ENCODE peak calls at places on chromosomes 16 and 17, in eight cellular contexts. One of them, this sample, is unnamed. For H3K9me3 and H3K36me3, the result is how much of the 10 kb centered on the place peaks cover.

GRCh38 chr16:894841-895240 is 75.9 kb downstream of the LMF1 start:
- DNase-seq in neural progenitor cell: no peak
- DNase-seq in tibial nerve: no peak
- DNase-seq in PC-3: no peak
- DNase-seq in IMR-90: no peak
- DNase-seq in lung: no peak
- DNase-seq in CD8-positive, alpha-beta T cell: no peak
- DNase-seq in SK-N-SH: peak
- DNase-seq in this sample: no peak

GRCh38 chr16:57859331-57859730 is 57.0 kb upstream of the KIFC3 start:
- DNase-seq in SK-N-SH: no peak
- DNase-seq in IMR-90: peak
- DNase-seq in neural progenitor cell: peak
- DNase-seq in CD8-positive, alpha-beta T cell: no peak
- DNase-seq in tibial nerve: no peak
- DNase-seq in PC-3: peak
- DNase-seq in lung: no peak
- DNase-seq in this sample: no peak

GRCh38 chr17:7204828-7205461 is 14.7 kb downstream of the DLG4 start:
- DNase-seq in SK-N-SH: peak
- DNase-seq in lung: peak
- DNase-seq in CD8-positive, alpha-beta T cell: peak
- DNase-seq in tibial nerve: peak
- DNase-seq in PC-3: no peak
- DNase-seq in IMR-90: peak
- DNase-seq in neural progenitor cell: peak
- DNase-seq in this sample: peak

GRCh38 chr17:48583708-48584582 is 5.8 kb upstream of the HOXB4 start:
- DNase-seq in tibial nerve: no peak
- DNase-seq in lung: no peak
- DNase-seq in CD8-positive, alpha-beta T cell: no peak
- DNase-seq in SK-N-SH: no peak
- DNase-seq in neural progenitor cell: no peak
- DNase-seq in IMR-90: peak
- DNase-seq in PC-3: no peak
- DNase-seq in this sample: no peak

GRCh38 chr16:31453255-31454204 is 5.8 kb upstream of the ARMC5 start:
- DNase-seq in SK-N-SH: no peak
- DNase-seq in IMR-90: peak
- DNase-seq in lung: peak
- DNase-seq in CD8-positive, alpha-beta T cell: no peak
- DNase-seq in tibial nerve: no peak
- DNase-seq in neural progenitor cell: peak
- DNase-seq in PC-3: peak
- DNase-seq in this sample: peak

GRCh38 chr16:30083216-30084055 is 7.6 kb downstream of the PPP4C start:
- DNase-seq in IMR-90: no peak
- DNase-seq in lung: no peak
- DNase-seq in PC-3: no peak
- DNase-seq in tibial nerve: no peak
- DNase-seq in SK-N-SH: no peak
- DNase-seq in CD8-positive, alpha-beta T cell: no peak
- DNase-seq in neural progenitor cell: no peak
- DNase-seq in this sample: no peak

GRCh38 chr16:85455534-85455933 is 157.6 kb upstream of the GSE1 start:
- DNase-seq in SK-N-SH: no peak
- DNase-seq in tibial nerve: no peak
- DNase-seq in neural progenitor cell: no peak
- DNase-seq in PC-3: no peak
- DNase-seq in CD8-positive, alpha-beta T cell: no peak
- DNase-seq in IMR-90: no peak
- DNase-seq in lung: no peak
- DNase-seq in this sample: no peak

GRCh38 chr17:73247728-73248127 is 14.0 kb downstream of the CPSF4L start:
- DNase-seq in tibial nerve: no peak
- DNase-seq in CD8-positive, alpha-beta T cell: no peak
- DNase-seq in neural progenitor cell: no peak
- DNase-seq in lung: no peak
- DNase-seq in SK-N-SH: no peak
- DNase-seq in IMR-90: peak
- DNase-seq in PC-3: no peak
- DNase-seq in this sample: no peak

GRCh38 chr17:39634384-39634871 is 2.5 kb upstream of the STARD3 start:
- DNase-seq in IMR-90: peak
- DNase-seq in SK-N-SH: peak
- DNase-seq in lung: no peak
- DNase-seq in tibial nerve: no peak
- DNase-seq in CD8-positive, alpha-beta T cell: no peak
- DNase-seq in neural progenitor cell: peak
- DNase-seq in PC-3: peak
- DNase-seq in this sample: peak

GRCh38 chr17:33014751-33015150 is 23.1 kb downstream of the SPACA3 start:
- DNase-seq in IMR-90: peak
- DNase-seq in lung: no peak
- DNase-seq in SK-N-SH: peak
- DNase-seq in neural progenitor cell: no peak
- DNase-seq in CD8-positive, alpha-beta T cell: no peak
- DNase-seq in PC-3: no peak
- DNase-seq in tibial nerve: no peak
- DNase-seq in this sample: no peak

GRCh38 chr17:38742431-38743308 is 5.5 kb downstream of the PCGF2 start:
- DNase-seq in lung: peak
- DNase-seq in IMR-90: peak
- DNase-seq in SK-N-SH: peak
- DNase-seq in neural progenitor cell: no peak
- DNase-seq in PC-3: no peak
- DNase-seq in tibial nerve: no peak
- DNase-seq in CD8-positive, alpha-beta T cell: no peak
- DNase-seq in this sample: peak

GRCh38 chr16:13289515-13289914 is 388.1 kb downstream of the SHISA9 start:
- DNase-seq in lung: no peak
- DNase-seq in tibial nerve: no peak
- DNase-seq in CD8-positive, alpha-beta T cell: no peak
- DNase-seq in PC-3: no peak
- DNase-seq in IMR-90: no peak
- DNase-seq in SK-N-SH: no peak
- DNase-seq in neural progenitor cell: no peak
- DNase-seq in this sample: no peak

GRCh38 chr16:30557397-30557949 is 701 bp downstream of the ZNF764 start:
- DNase-seq in lung: no peak
- DNase-seq in CD8-positive, alpha-beta T cell: no peak
- DNase-seq in SK-N-SH: peak
- DNase-seq in IMR-90: no peak
- DNase-seq in neural progenitor cell: peak
- DNase-seq in PC-3: no peak
- DNase-seq in tibial nerve: no peak
- DNase-seq in this sample: no peak

GRCh38 chr16:21226749-21227148 is 6.8 kb upstream of the ANKS4B start:
- DNase-seq in neural progenitor cell: no peak
- DNase-seq in SK-N-SH: no peak
- DNase-seq in PC-3: no peak
- DNase-seq in tibial nerve: no peak
- DNase-seq in lung: no peak
- DNase-seq in IMR-90: no peak
- DNase-seq in CD8-positive, alpha-beta T cell: no peak
- DNase-seq in this sample: no peak

GRCh38 chr16:6828690-6829089 is 504.0 kb upstream of the RBFOX1 start:
- DNase-seq in SK-N-SH: no peak
- DNase-seq in tibial nerve: no peak
- DNase-seq in CD8-positive, alpha-beta T cell: no peak
- DNase-seq in PC-3: no peak
- DNase-seq in lung: no peak
- DNase-seq in neural progenitor cell: no peak
- DNase-seq in IMR-90: no peak
- DNase-seq in this sample: no peak

GRCh38 chr17:41967141-41967920 is 736 bp downstream of the CNP start:
- DNase-seq in IMR-90: no peak
- DNase-seq in tibial nerve: peak
- DNase-seq in neural progenitor cell: no peak
- DNase-seq in CD8-positive, alpha-beta T cell: peak
- DNase-seq in PC-3: peak
- DNase-seq in SK-N-SH: peak
- DNase-seq in lung: no peak
- DNase-seq in this sample: peak

GRCh38 chr17:14113137-14113536 is 43.8 kb downstream of the COX10 start:
- DNase-seq in CD8-positive, alpha-beta T cell: no peak
- DNase-seq in lung: no peak
- DNase-seq in IMR-90: no peak
- DNase-seq in SK-N-SH: no peak
- DNase-seq in neural progenitor cell: no peak
- DNase-seq in PC-3: no peak
- DNase-seq in tibial nerve: no peak
- DNase-seq in this sample: no peak

GRCh38 chr17:22266231-22266630 is 573.9 kb downstream of the KCNJ18 start:
- DNase-seq in tibial nerve: no peak
- DNase-seq in PC-3: no peak
- DNase-seq in IMR-90: no peak
- DNase-seq in SK-N-SH: peak
- DNase-seq in lung: no peak
- DNase-seq in CD8-positive, alpha-beta T cell: no peak
- DNase-seq in neural progenitor cell: no peak
- DNase-seq in this sample: no peak

GRCh38 chr17:22265807-22266206 is 573.5 kb downstream of the KCNJ18 start:
- DNase-seq in tibial nerve: no peak
- DNase-seq in neural progenitor cell: no peak
- DNase-seq in lung: no peak
- DNase-seq in PC-3: no peak
- DNase-seq in IMR-90: no peak
- DNase-seq in CD8-positive, alpha-beta T cell: no peak
- DNase-seq in SK-N-SH: no peak
- DNase-seq in this sample: no peak

GRCh38 chr17:22268214-22268911 is 576.0 kb downstream of the KCNJ18 start:
- DNase-seq in lung: no peak
- DNase-seq in neural progenitor cell: no peak
- DNase-seq in tibial nerve: no peak
- DNase-seq in CD8-positive, alpha-beta T cell: no peak
- DNase-seq in PC-3: no peak
- DNase-seq in SK-N-SH: peak
- DNase-seq in IMR-90: no peak
- DNase-seq in this sample: no peak

GRCh38 chr17:22268912-22269220 is 576.5 kb downstream of the KCNJ18 start:
- DNase-seq in lung: no peak
- DNase-seq in IMR-90: no peak
- DNase-seq in neural progenitor cell: no peak
- DNase-seq in tibial nerve: no peak
- DNase-seq in PC-3: no peak
- DNase-seq in CD8-positive, alpha-beta T cell: no peak
- DNase-seq in SK-N-SH: no peak
- DNase-seq in this sample: no peak

DNA sequence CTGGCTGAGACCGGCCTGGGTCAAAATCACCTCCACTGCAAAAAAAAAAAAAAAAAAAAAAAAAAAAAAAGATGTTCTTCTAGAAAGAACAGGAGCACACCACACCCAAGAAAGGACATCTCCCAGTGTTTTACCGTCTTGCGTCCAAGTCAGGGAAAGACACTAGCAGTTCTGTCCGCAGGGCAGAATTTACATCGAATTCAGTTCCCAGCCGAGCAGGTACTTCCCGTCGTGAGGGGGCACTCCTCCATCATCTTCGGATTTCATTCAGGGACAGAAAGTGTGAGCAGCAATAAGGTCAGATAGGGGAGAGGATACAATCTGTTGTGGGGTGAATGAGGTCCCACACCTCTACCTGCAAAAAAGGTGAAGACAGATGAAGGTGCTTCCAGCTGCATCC is 574.7 kb downstream of the KCNJ18 start:
- DNase-seq in SK-N-SH: no peak
- DNase-seq in neural progenitor cell: no peak
- DNase-seq in tibial nerve: no peak
- DNase-seq in lung: no peak
- DNase-seq in CD8-positive, alpha-beta T cell: no peak
- DNase-seq in PC-3: no peak
- DNase-seq in IMR-90: no peak
- DNase-seq in this sample: no peak
- H3K9me3 ChIP-seq in SK-N-SH: under half
- H3K9me3 ChIP-seq in neural progenitor cell: under half
- H3K9me3 ChIP-seq in tibial nerve: under half
- H3K9me3 ChIP-seq in lung: under half
- H3K9me3 ChIP-seq in CD8-positive, alpha-beta T cell: under half
- H3K9me3 ChIP-seq in PC-3: under half
- H3K9me3 ChIP-seq in IMR-90: under half
- H3K9me3 ChIP-seq in this sample: under half

DNA sequence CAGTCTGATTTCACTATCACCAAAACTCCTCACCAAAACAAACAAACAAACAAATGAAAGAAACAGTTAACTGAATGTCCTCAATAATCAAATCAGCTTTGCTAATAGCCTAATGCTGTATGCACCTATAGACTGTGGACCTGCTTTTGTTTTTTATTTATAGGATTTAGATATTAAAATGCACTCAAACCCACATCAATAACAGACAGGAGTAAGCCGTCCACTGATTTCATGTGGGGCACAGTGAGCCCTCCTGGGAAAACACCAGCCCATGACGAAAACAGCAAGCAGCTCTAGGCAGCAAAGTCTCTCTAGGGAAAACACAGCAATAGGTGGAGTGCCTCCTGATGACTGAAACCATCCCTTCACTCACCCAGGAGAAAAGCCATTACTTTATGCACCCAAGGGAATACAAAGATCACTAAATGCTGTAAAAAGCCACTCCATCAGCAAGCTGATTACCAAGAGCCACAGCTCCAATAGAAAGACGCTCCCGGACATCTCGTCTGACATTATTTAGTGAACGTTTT is 47.8 kb downstream of the ANKFY1 start:
- DNase-seq in lung: no peak
- DNase-seq in CD8-positive, alpha-beta T cell: no peak
- DNase-seq in SK-N-SH: peak
- DNase-seq in tibial nerve: no peak
- DNase-seq in PC-3: no peak
- DNase-seq in neural progenitor cell: no peak
- DNase-seq in IMR-90: no peak
- DNase-seq in this sample: no peak
- H3K36me3 ChIP-seq in lung: under half
- H3K36me3 ChIP-seq in CD8-positive, alpha-beta T cell: under half
- H3K36me3 ChIP-seq in SK-N-SH: under half
- H3K36me3 ChIP-seq in tibial nerve: under half
- H3K36me3 ChIP-seq in PC-3: under half
- H3K36me3 ChIP-seq in neural progenitor cell: under half
- H3K36me3 ChIP-seq in IMR-90: under half
- H3K36me3 ChIP-seq in this sample: under half

DNA sequence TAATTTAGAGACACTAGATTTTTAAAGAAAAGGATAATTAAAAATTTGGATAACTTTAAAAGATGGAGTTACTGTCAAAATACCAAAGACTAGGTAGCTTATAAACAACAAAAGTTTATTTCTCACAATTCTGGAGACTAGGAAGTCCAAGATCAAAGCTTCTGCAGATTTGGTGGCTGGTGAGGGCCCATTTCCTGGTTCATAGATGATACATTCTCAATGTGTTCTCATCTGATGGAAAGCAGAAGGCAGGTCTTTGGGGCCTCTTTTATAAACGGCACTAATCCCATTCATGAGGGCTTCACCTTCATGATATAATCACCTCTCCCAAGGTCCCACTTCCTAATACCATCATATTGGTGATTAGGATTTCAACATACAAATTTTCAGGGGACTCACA is 33.7 kb downstream of the NLK start:
- DNase-seq in IMR-90: no peak
- DNase-seq in CD8-positive, alpha-beta T cell: no peak
- DNase-seq in neural progenitor cell: no peak
- DNase-seq in PC-3: no peak
- DNase-seq in lung: no peak
- DNase-seq in SK-N-SH: no peak
- DNase-seq in tibial nerve: no peak
- DNase-seq in this sample: no peak
- H3K9me3 ChIP-seq in IMR-90: under half
- H3K9me3 ChIP-seq in CD8-positive, alpha-beta T cell: under half
- H3K9me3 ChIP-seq in neural progenitor cell: under half
- H3K9me3 ChIP-seq in PC-3: under half
- H3K9me3 ChIP-seq in lung: under half
- H3K9me3 ChIP-seq in SK-N-SH: under half
- H3K9me3 ChIP-seq in tibial nerve: under half
- H3K9me3 ChIP-seq in this sample: under half

GRCh38 chr16:23524001-23524400 is 13.7 kb upstream of the GGA2 start:
- DNase-seq in neural progenitor cell: no peak
- DNase-seq in SK-N-SH: no peak
- DNase-seq in CD8-positive, alpha-beta T cell: no peak
- DNase-seq in IMR-90: no peak
- DNase-seq in tibial nerve: no peak
- DNase-seq in lung: no peak
- DNase-seq in PC-3: no peak
- DNase-seq in this sample: no peak
- H3K36me3 ChIP-seq in neural progenitor cell: under half
- H3K36me3 ChIP-seq in SK-N-SH: under half
- H3K36me3 ChIP-seq in CD8-positive, alpha-beta T cell: under half
- H3K36me3 ChIP-seq in IMR-90: half or more
- H3K36me3 ChIP-seq in tibial nerve: under half
- H3K36me3 ChIP-seq in lung: under half
- H3K36me3 ChIP-seq in PC-3: under half
- H3K36me3 ChIP-seq in this sample: under half

This sample was measured in adrenal gland.